ENCODE peak calls at places on chromosomes 16 and 17, in four cellular contexts. N is A549, I is H1, X is HepG2. U is an unnamed sample.

GRCh38 chr16:50300942-50301625 is 34.7 kb downstream of the ADCY7 start:
- DNase-seq in N (no peak), I (no peak), X (no peak), U (no peak)

GRCh38 chr16:19105131-19105530 is 8.6 kb upstream of the ITPRIPL2 start:
- DNase-seq in N (no peak), I (no peak), X (no peak), U (no peak)

GRCh38 chr17:34485999-34486398 is 93.4 kb upstream of the TMEM132E start:
- DNase-seq in N (no peak), I (no peak), X (no peak), U (no peak)

GRCh38 chr16:2252806-2253148 is 1.4 kb upstream of the ECI1 start:
- DNase-seq in N (no peak), I (no peak), X (no peak), U (no peak)

GRCh38 chr16:19486744-19487325 is 35.1 kb downstream of the GDE1 start:
- DNase-seq in N (no peak), I (no peak), X (no peak), U (peak; percentile 14)

GRCh38 chr16:47777191-47777590 is 316.1 kb downstream of the PHKB start:
- DNase-seq in N (no peak), I (no peak), X (no peak), U (no peak)

GRCh38 chr17:4708436-4708835 is 2.0 kb upstream of the ARRB2 start:
- DNase-seq in N (no peak), I (peak; percentile 64), X (peak; percentile 72), U (no peak)

GRCh38 chr17:81480140-81480917 is 32.3 kb downstream of the ACTG1 start:
- DNase-seq in N (no peak), I (no peak), X (no peak), U (peak; percentile 54)

GRCh38 chr16:88618956-88619667 is 19.3 kb upstream of the IL17C start:
- DNase-seq in N (no peak), I (no peak), X (no peak), U (no peak)

GRCh38 chr17:61481421-61481820 is 29.2 kb downstream of the TBX4 start:
- DNase-seq in N (no peak), I (peak; percentile 44), X (no peak), U (no peak)

GRCh38 chr17:65896889-65897288 is 295.0 kb downstream of the CEP112 start:
- DNase-seq in N (no peak), I (no peak), X (no peak), U (no peak)

GRCh38 chr16:4369006-4369766 is 2.5 kb upstream of the VASN start:
- DNase-seq in N (no peak), I (no peak), X (no peak), U (no peak)

GRCh38 chr16:70396209-70396904 is 42.5 kb downstream of the ST3GAL2 start:
- DNase-seq in N (no peak), I (no peak), X (no peak), U (peak; percentile 80)

GRCh38 chr17:27512511-27513346 is 56.5 kb downstream of the KSR1 start:
- DNase-seq in N (no peak), I (no peak), X (no peak), U (no peak)

GRCh38 chr17:82929676-82930042 is 89.8 kb upstream of the ZNF750 start:
- DNase-seq in N (no peak), I (no peak), X (no peak), U (no peak)

GRCh38 chr17:2982854-2983636 is 80.4 kb downstream of the OR1D5 start:
- DNase-seq in N (peak; percentile 89), I (no peak), X (no peak), U (peak; percentile 10)

GRCh38 chr16:81511371-81511770 is 66.8 kb downstream of the CMIP start:
- DNase-seq in N (peak; percentile 60), I (no peak), X (peak; percentile 86), U (no peak)

GRCh38 chr17:73351764-73352163 is 40.0 kb upstream of the CDC42EP4 start:
- DNase-seq in N (no peak), I (no peak), X (no peak), U (no peak)

GRCh38 chr17:5499790-5500189 is 13.4 kb downstream of the MIS12 start:
- DNase-seq in N (no peak), I (peak; percentile 62), X (no peak), U (no peak)

GRCh38 chr16:23194497-23195221 is 12.1 kb downstream of the SCNN1G start:
- DNase-seq in N (no peak), I (no peak), X (no peak), U (no peak)

GRCh38 chr16:56203052-56203451 is 11.8 kb downstream of the GNAO1 start:
- DNase-seq in N (peak; percentile 38), I (peak; percentile 53), X (peak; percentile 63), U (peak; percentile 59)

GRCh38 chr17:691423-691822 is 23.2 kb downstream of the VPS53 start:
- DNase-seq in N (no peak), I (no peak), X (no peak), U (no peak)

GRCh38 chr16:88421301-88421700 is 31.8 kb upstream of the ZFPM1 start:
- DNase-seq in N (no peak), I (no peak), X (no peak), U (no peak)

GRCh38 chr16:79269211-79269863 is 331.2 kb downstream of the MAF start:
- DNase-seq in N (no peak), I (no peak), X (no peak), U (no peak)

GRCh38 chr16:87203060-87203656 is 114.0 kb downstream of the C16orf95 start:
- DNase-seq in N (peak; percentile 91), I (peak; percentile 92), X (peak; percentile 69), U (peak; percentile 86)

GRCh38 chr17:33049781-33050414 is 58.3 kb downstream of the SPACA3 start:
- DNase-seq in N (peak; percentile 76), I (peak; percentile 81), X (peak; percentile 44), U (peak; percentile 74)

GRCh38 chr17:73211745-73212144 is 18.9 kb downstream of the COG1 start:
- DNase-seq in N (no peak), I (no peak), X (no peak), U (no peak)

GRCh38 chr16:4111748-4112696 is 4.2 kb downstream of the ADCY9 start:
- DNase-seq in N (no peak), I (no peak), X (peak; percentile 48), U (no peak)

GRCh38 chr17:6539871-6540270 is 16.5 kb downstream of the PITPNM3 start:
- DNase-seq in N (no peak), I (no peak), X (no peak), U (no peak)

GRCh38 chr16:29986231-29986630 is 9.2 kb downstream of the HIRIP3 start:
- DNase-seq in N (no peak), I (no peak), X (no peak), U (no peak)

GRCh38 chr17:74153456-74153810 is 50.0 kb upstream of the RPL38 start:
- DNase-seq in N (no peak), I (peak; percentile 8), X (no peak), U (no peak)

GRCh38 chr16:30185141-30185682 is 1.8 kb downstream of the CORO1A start:
- DNase-seq in N (no peak), I (peak; percentile 44), X (no peak), U (no peak)

GRCh38 chr16:87207509-87207908 is 109.7 kb downstream of the C16orf95 start:
- DNase-seq in N (no peak), I (no peak), X (no peak), U (no peak)

GRCh38 chr16:71383054-71383773 is 24.7 kb downstream of the CALB2 start:
- DNase-seq in N (no peak), I (no peak), X (no peak), U (no peak)

GRCh38 chr16:24282129-24282528 is 26.0 kb downstream of the CACNG3 start:
- DNase-seq in N (no peak), I (no peak), X (no peak), U (no peak)

GRCh38 chr17:43125133-43125966 is at the start of gene BRCA1:
- DNase-seq in N (peak; percentile 100), I (peak; percentile 93), X (peak; percentile 100), U (peak; percentile 94)

GRCh38 chr16:78034530-78034929 is 12.2 kb downstream of the CLEC3A start:
- DNase-seq in N (no peak), I (no peak), X (no peak), U (no peak)

GRCh38 chr17:65850486-65850885 is 289.0 kb upstream of the AXIN2 start:
- DNase-seq in N (no peak), I (no peak), X (no peak), U (no peak)

GRCh38 chr17:68349157-68349556 is 57.9 kb downstream of the ARSG start:
- DNase-seq in N (no peak), I (no peak), X (peak; percentile 27), U (no peak)

GRCh38 chr17:68344701-68345136 is 53.4 kb downstream of the ARSG start:
- DNase-seq in N (no peak), I (no peak), X (no peak), U (no peak)

GRCh38 chr17:68343976-68344375 is 52.7 kb downstream of the ARSG start:
- DNase-seq in N (no peak), I (no peak), X (no peak), U (no peak)

GRCh38 chr17:68346448-68346847 is 55.2 kb downstream of the ARSG start:
- DNase-seq in N (no peak), I (no peak), X (no peak), U (no peak)

DNA sequence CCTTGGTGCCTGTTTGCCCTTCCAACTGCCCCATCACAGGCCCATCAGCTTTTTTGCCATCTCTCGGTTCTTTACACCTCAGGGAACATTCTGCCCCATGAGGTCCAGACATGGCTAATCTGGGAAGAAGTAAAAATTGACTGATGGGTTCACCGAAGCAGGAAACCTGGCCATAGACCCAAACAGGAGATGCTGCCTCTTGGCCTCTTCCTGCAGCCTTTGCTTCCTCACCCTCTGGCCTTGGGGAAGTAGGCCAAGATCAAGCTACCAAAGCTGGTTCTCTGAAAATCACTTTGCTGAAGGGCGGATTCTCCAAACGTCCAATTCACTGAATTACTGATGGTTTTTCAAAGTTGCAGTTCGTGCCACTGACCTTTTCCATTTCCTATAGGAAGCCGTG is 56.1 kb downstream of the ARSG start:
- DNase-seq in N (no peak), I (no peak), X (no peak), U (no peak)
- TF ChIP-seq PHF8 in N (no peak), I (no peak), X (no peak), U (no peak)

GRCh38 chr17:78774456-78774855 is 7.6 kb downstream of the CYTH1 start:
- DNase-seq in N (no peak), I (no peak), X (no peak), U (no peak)
- TF ChIP-seq PHF8 in N (no peak), I (no peak), X (no peak), U (no peak)

GRCh38 chr16:76729525-76729924 is 452.3 kb downstream of the CNTNAP4 start:
- DNase-seq in N (no peak), I (no peak), X (no peak), U (no peak)
- TF ChIP-seq PHF8 in N (no peak), I (no peak), X (no peak), U (no peak)

GRCh38 chr16:61818850-61819249 is 217.4 kb downstream of the CDH8 start:
- DNase-seq in N (no peak), I (no peak), X (no peak), U (no peak)
- TF ChIP-seq PHF8 in N (no peak), I (no peak), X (no peak), U (no peak)

GRCh38 chr17:39757931-39758873 is 20.5 kb downstream of the GRB7 start:
- DNase-seq in N (no peak), I (no peak), X (no peak), U (no peak)
- TF ChIP-seq PHF8 in N (no peak), I (no peak), X (no peak), U (no peak)

U was measured in K562.